ENCODE peak calls at places on chromosomes 3 and 15, in eight cellular contexts. L is heart left ventricle, Z is neural progenitor cell, D is GM23338, T is left lung, B is pancreas, P is fibroblast of lung, W is H9. G is an unnamed sample. For H3K4me1, the result is how much of the 10 kb centered on the place peaks cover.

GRCh38 chr15:48855501-48856440 is 22.2 kb upstream of the EID1 start:
- DNase-seq in L (no peak), Z (peak), D (peak), T (no peak), B (no peak), P (peak), W (no peak), G (no peak)

GRCh38 chr15:20344601-20345400 is 196.8 kb downstream of the GOLGA6L6 start:
- DNase-seq in L (no peak), Z (no peak), D (no peak), T (peak), B (no peak), P (no peak), W (peak), G (no peak)

GRCh38 chr3:24249523-24249922 is 245.1 kb downstream of the THRB start:
- DNase-seq in L (no peak), Z (no peak), D (no peak), T (no peak), B (no peak), P (no peak), W (no peak), G (no peak)

GRCh38 chr3:12468276-12468675 is 16.0 kb upstream of the TSEN2 start:
- DNase-seq in L (no peak), Z (no peak), D (no peak), T (no peak), B (no peak), P (no peak), W (no peak), G (no peak)

GRCh38 chr3:1404270-1404669 is 311.4 kb downstream of the CNTN6 start:
- DNase-seq in L (no peak), Z (peak), D (peak), T (no peak), B (peak), P (peak), W (peak), G (no peak)

GRCh38 chr3:54345976-54346375 is 223.6 kb downstream of the CACNA2D3 start:
- DNase-seq in L (no peak), Z (no peak), D (peak), T (no peak), B (no peak), P (no peak), W (no peak), G (no peak)

GRCh38 chr15:60496853-60497252 is 17.9 kb upstream of the ICE2 start:
- DNase-seq in L (no peak), Z (no peak), D (no peak), T (no peak), B (no peak), P (no peak), W (no peak), G (no peak)

GRCh38 chr3:51686512-51687215 is 15.6 kb downstream of the TEX264 start:
- DNase-seq in L (peak), Z (no peak), D (no peak), T (peak), B (no peak), P (peak), W (peak), G (no peak)

GRCh38 chr15:43514241-43515057 is 3.0 kb upstream of the MAP1A start:
- DNase-seq in L (peak), Z (peak), D (peak), T (no peak), B (no peak), P (peak), W (peak), G (peak)

GRCh38 chr3:10192953-10193691 is 28.4 kb downstream of the IRAK2 start:
- DNase-seq in L (no peak), Z (peak), D (peak), T (no peak), B (no peak), P (peak), W (peak), G (peak)

GRCh38 chr3:131973731-131974130 is 61.1 kb downstream of the CPNE4 start:
- DNase-seq in L (no peak), Z (peak), D (peak), T (no peak), B (no peak), P (peak), W (no peak), G (no peak)

GRCh38 chr15:40379853-40380252 is 2.7 kb upstream of the KNSTRN start:
- DNase-seq in L (peak), Z (no peak), D (no peak), T (no peak), B (peak), P (peak), W (no peak), G (peak)

GRCh38 chr15:68994149-68994548 is 20.3 kb upstream of the NOX5 start:
- DNase-seq in L (no peak), Z (no peak), D (no peak), T (no peak), B (no peak), P (peak), W (no peak), G (no peak)

GRCh38 chr3:59985643-59986200 is 935.9 kb upstream of the CFAP20DC start:
- DNase-seq in L (no peak), Z (no peak), D (no peak), T (no peak), B (no peak), P (no peak), W (no peak), G (no peak)

GRCh38 chr3:101484805-101485620 is 28.0 kb downstream of the SENP7 start:
- DNase-seq in L (no peak), Z (no peak), D (no peak), T (no peak), B (no peak), P (peak), W (no peak), G (no peak)

GRCh38 chr3:152269423-152270144 is 855 bp downstream of the MBNL1 start:
- DNase-seq in L (peak), Z (peak), D (peak), T (no peak), B (peak), P (peak), W (peak), G (peak)

GRCh38 chr15:72334842-72335241 is 14.9 kb upstream of the CELF6 start:
- DNase-seq in L (no peak), Z (no peak), D (no peak), T (no peak), B (no peak), P (no peak), W (no peak), G (no peak)

GRCh38 chr3:139101396-139101795 is 56.7 kb upstream of the PRR23C start:
- DNase-seq in L (no peak), Z (no peak), D (no peak), T (no peak), B (no peak), P (no peak), W (peak), G (no peak)

GRCh38 chr3:58180940-58181587 is 29.7 kb downstream of the DNASE1L3 start:
- DNase-seq in L (no peak), Z (no peak), D (no peak), T (no peak), B (no peak), P (no peak), W (no peak), G (no peak)

GRCh38 chr3:196117809-196118208 is 35.9 kb upstream of the TFRC start:
- DNase-seq in L (peak), Z (no peak), D (no peak), T (no peak), B (no peak), P (no peak), W (no peak), G (no peak)

GRCh38 chr15:48865387-48866079 is 12.4 kb upstream of the EID1 start:
- DNase-seq in L (no peak), Z (peak), D (peak), T (no peak), B (no peak), P (peak), W (peak), G (no peak)

GRCh38 chr3:109918740-109919139 is 581.4 kb upstream of the DPPA4 start:
- DNase-seq in L (no peak), Z (no peak), D (no peak), T (no peak), B (no peak), P (no peak), W (no peak), G (no peak)

GRCh38 chr15:69403611-69404010 is 10.5 kb upstream of the KIF23 start:
- DNase-seq in L (no peak), Z (no peak), D (no peak), T (no peak), B (no peak), P (peak), W (no peak), G (no peak)

GRCh38 chr3:127339943-127340861 is 52.4 kb upstream of the PRR20G start:
- DNase-seq in L (no peak), Z (peak), D (peak), T (no peak), B (no peak), P (no peak), W (no peak), G (no peak)

GRCh38 chr15:80778964-80779657 is at the start of gene CEMIP:
- DNase-seq in L (peak), Z (peak), D (peak), T (peak), B (peak), P (peak), W (peak), G (peak)

GRCh38 chr15:71761649-71762048 is 48.7 kb upstream of the NR2E3 start:
- DNase-seq in L (peak), Z (no peak), D (no peak), T (no peak), B (no peak), P (peak), W (no peak), G (no peak)

GRCh38 chr3:79236488-79236887 is 531.3 kb downstream of the ROBO1 start:
- DNase-seq in L (no peak), Z (no peak), D (no peak), T (no peak), B (no peak), P (peak), W (no peak), G (no peak)

GRCh38 chr3:17183951-17184550 is 299.3 kb downstream of the PLCL2 start:
- DNase-seq in L (no peak), Z (no peak), D (no peak), T (no peak), B (no peak), P (peak), W (no peak), G (no peak)

GRCh38 chr3:151330374-151330773 is 1.0 kb upstream of the P2RY13 start:
- DNase-seq in L (no peak), Z (no peak), D (no peak), T (no peak), B (no peak), P (no peak), W (no peak), G (no peak)

GRCh38 chr3:162370136-162370535 is 873.5 kb downstream of the OTOL1 start:
- DNase-seq in L (peak), Z (peak), D (peak), T (peak), B (no peak), P (no peak), W (no peak), G (no peak)

GRCh38 chr3:34203386-34203785 is 405.0 kb downstream of the PDCD6IP start:
- DNase-seq in L (no peak), Z (no peak), D (no peak), T (no peak), B (no peak), P (no peak), W (no peak), G (no peak)

GRCh38 chr15:43516801-43517353 is 531 bp upstream of the MAP1A start:
- DNase-seq in L (no peak), Z (no peak), D (peak), T (no peak), B (no peak), P (peak), W (no peak), G (no peak)

GRCh38 chr3:39917060-39917773 is 107.8 kb downstream of the MYRIP start:
- DNase-seq in L (no peak), Z (no peak), D (no peak), T (no peak), B (no peak), P (peak), W (no peak), G (no peak)

GRCh38 chr3:151085227-151085888 is at the start of gene MED12L:
- DNase-seq in L (peak), Z (peak), D (peak), T (peak), B (peak), P (peak), W (peak), G (peak)

GRCh38 chr3:133124511-133124910 is 86.3 kb downstream of the TMEM108 start:
- DNase-seq in L (peak), Z (peak), D (no peak), T (no peak), B (peak), P (peak), W (no peak), G (no peak)

DNA sequence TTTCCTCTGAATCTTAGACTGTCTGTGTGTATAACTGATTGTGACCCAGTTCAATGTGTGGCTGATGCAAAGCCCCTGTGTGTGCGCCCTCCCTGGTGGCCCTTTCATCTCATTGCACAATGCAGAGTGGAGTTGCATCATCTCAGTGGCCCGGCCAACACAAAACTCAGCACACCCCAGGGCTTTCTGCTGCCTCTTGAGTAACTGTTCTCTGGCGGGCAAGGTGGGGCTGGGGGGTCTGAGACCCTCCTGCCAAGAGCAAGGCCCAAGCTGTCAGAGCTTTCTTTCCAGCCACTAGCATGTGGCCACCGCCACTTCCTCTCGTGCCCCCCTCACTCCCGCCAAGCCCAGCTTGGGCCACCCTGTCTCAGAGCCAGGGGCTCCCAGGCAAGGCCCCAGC is 80.7 kb upstream of the ALDH1L1 start:
- DNase-seq in L (no peak), Z (peak), D (peak), T (no peak), B (no peak), P (peak), W (no peak), G (peak)
- TF ChIP-seq CTCF in L (no peak), Z (peak), D (no peak), T (no peak), B (no peak), P (no peak), W (peak), G (no peak)

DNA sequence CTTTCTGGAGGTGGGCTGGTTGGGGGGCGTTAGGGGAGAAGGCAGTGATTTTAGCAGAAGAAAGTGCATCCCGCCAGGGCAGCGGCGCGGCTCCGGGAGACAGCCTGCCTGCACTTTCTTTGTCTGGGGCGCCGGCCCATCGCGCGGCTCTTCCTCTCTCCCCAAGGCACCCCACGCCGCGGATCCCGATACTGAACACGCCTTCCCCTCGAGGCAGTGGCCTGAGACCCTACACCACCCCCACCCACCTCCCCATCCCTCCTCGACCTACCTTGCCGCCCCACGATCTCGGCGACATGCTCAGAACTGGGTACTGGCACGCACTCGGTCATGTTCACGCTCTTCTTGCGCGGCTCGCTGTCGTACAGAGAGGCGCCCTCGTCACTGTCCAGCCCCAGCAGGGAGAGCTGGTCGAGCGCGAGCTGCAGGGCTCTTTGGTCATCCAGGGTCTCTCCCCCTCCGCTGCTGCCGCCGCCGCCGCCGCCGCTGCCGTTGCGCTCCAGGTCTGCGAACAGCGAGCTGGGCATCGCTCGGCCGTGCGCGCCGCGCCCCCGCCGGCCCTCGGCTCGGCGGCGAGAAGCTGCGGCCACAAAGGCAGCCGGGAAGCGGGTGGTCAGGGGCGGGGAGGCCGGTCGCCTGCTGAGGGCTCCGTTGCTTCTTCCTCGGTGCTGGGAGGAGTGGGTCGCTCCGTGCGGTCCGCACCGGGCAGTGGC is 483 bp downstream of the MEX3B start:
- DNase-seq in L (peak), Z (peak), D (peak), T (peak), B (peak), P (peak), W (peak), G (peak)
- H3K27ac ChIP-seq in L (peak), Z (peak), D (no peak), T (peak), B (peak), P (peak), W (no peak), G (peak)

GRCh38 chr15:92907229-92907628 is 7.1 kb downstream of the CHD2 start:
- DNase-seq in L (no peak), Z (no peak), D (no peak), T (no peak), B (no peak), P (peak), W (no peak), G (no peak)
- H3K4me1 ChIP-seq in L (half or more), Z (under half), D (under half), T (half or more), B (under half), P (under half), W (under half), G (under half)

DNA sequence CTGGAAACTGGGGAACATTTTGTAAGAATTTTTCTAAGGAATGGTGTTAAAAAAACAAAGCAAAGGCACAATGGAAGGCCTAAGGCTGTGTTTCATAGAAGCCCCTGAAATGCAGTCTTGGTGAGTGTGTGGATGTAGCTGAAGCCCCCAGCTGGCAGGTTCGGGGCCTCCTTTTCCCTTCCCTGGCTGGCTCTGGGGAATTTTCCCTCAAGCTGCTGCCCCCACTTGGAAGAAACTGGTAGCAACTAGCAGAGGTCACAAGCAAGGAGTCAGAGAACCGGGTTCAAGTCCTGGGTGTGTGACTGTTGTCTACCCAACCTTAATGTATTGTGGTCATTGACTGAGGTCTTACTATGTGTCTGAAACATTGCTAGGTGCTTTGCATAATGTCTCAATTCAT is 85.3 kb upstream of the MYZAP start:
- DNase-seq in L (no peak), Z (peak), D (peak), T (no peak), B (no peak), P (no peak), W (peak), G (no peak)
- TF ChIP-seq CTCF in L (no peak), Z (peak), D (peak), T (no peak), B (no peak), P (no peak), W (peak), G (no peak)

GRCh38 chr3:182568206-182568605 is 225.1 kb upstream of the ATP11B start:
- DNase-seq in L (no peak), Z (no peak), D (no peak), T (peak), B (no peak), P (peak), W (no peak), G (no peak)
- H3K27ac ChIP-seq in L (no peak), Z (no peak), D (no peak), T (no peak), B (no peak), P (no peak), W (no peak), G (no peak)